ENCODE peak calls at places on chromosomes 6 and 20, in four cellular contexts. K is HepG2, D is HCT116, T is SK-N-SH. Y is an unnamed sample.

GRCh38 chr6:107618672-107619071 is 128.8 kb downstream of the SOBP start:
- DNase-seq in K (no peak), D (no peak), T (no peak), Y (no peak)

GRCh38 chr6:139029470-139030210 is 1.1 kb downstream of the ABRACL start:
- DNase-seq in K (no peak), D (no peak), T (no peak), Y (peak)

GRCh38 chr6:8064638-8065518 is 689 bp upstream of the BLOC1S5 start:
- DNase-seq in K (peak), D (no peak), T (no peak), Y (no peak)

GRCh38 chr6:53464942-53465460 is 79.9 kb downstream of the GCLC start:
- DNase-seq in K (no peak), D (no peak), T (no peak), Y (peak)

GRCh38 chr6:44072959-44073611 is 54.2 kb downstream of the MRPL14 start:
- DNase-seq in K (peak), D (no peak), T (peak), Y (peak)

GRCh38 chr6:56370591-56371198 is 123.3 kb upstream of the COL21A1 start:
- DNase-seq in K (peak), D (no peak), T (peak), Y (peak)

GRCh38 chr20:23548408-23548807 is 19.9 kb downstream of the CST9L start:
- DNase-seq in K (no peak), D (no peak), T (no peak), Y (no peak)

GRCh38 chr6:75084872-75085381 is 120.9 kb downstream of the COL12A1 start:
- DNase-seq in K (peak), D (no peak), T (no peak), Y (no peak)

GRCh38 chr6:15365273-15365687 is 119.4 kb downstream of the JARID2 start:
- DNase-seq in K (no peak), D (no peak), T (peak), Y (no peak)

GRCh38 chr20:24095753-24096152 is 107.2 kb upstream of the GGTLC1 start:
- DNase-seq in K (no peak), D (no peak), T (no peak), Y (no peak)

GRCh38 chr6:14542670-14543366 is 425.2 kb downstream of the CD83 start:
- DNase-seq in K (no peak), D (peak), T (no peak), Y (no peak)

GRCh38 chr6:68159433-68159832 is 475.6 kb upstream of the ADGRB3 start:
- DNase-seq in K (no peak), D (no peak), T (no peak), Y (no peak)

GRCh38 chr6:47238456-47238995 is 71.2 kb downstream of the TNFRSF21 start:
- DNase-seq in K (no peak), D (no peak), T (no peak), Y (no peak)

GRCh38 chr6:26107935-26108334 is 20.7 kb downstream of the HFE start:
- DNase-seq in K (no peak), D (no peak), T (no peak), Y (no peak)

GRCh38 chr6:26104457-26105108 is 17.4 kb downstream of the HFE start:
- DNase-seq in K (peak), D (peak), T (no peak), Y (no peak)

GRCh38 chr6:26105109-26105730 is 18.0 kb downstream of the HFE start:
- DNase-seq in K (no peak), D (no peak), T (no peak), Y (no peak)

GRCh38 chr6:26103770-26104456 is 16.7 kb downstream of the HFE start:
- DNase-seq in K (peak), D (peak), T (peak), Y (peak)

DNA sequence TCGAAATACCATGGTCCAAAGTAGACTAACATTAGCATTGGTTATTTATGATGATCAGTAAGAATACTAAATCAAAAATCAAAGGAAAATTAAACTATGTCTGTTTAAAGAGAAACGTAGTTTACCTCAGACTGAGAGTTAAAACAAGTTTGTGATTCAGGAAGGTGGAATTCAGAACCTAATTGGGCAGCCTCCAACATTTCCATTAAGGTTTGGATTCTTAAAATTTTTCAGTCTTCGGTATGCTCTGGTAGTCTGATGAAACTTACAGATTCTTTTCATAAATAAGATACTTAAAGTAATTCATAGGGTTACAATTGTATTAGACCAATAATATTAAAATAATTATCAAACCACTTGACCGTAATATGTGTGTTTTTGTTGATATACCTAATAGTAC is 18.6 kb downstream of the HFE start:
- DNase-seq in K (no peak), D (no peak), T (no peak), Y (no peak)
- TF ChIP-seq JUND in K (no peak), D (no peak), T (peak), Y (no peak)

GRCh38 chr20:43238833-43239232 is 49.1 kb upstream of the PTPRT start:
- DNase-seq in K (no peak), D (peak), T (peak), Y (peak)
- TF ChIP-seq JUND in K (no peak), D (no peak), T (no peak), Y (no peak)

GRCh38 chr20:34825530-34826362 is at the start of gene NCOA6:
- DNase-seq in K (peak), D (peak), T (peak), Y (peak)
- TF ChIP-seq JUND in K (no peak), D (no peak), T (no peak), Y (no peak)

GRCh38 chr6:72554203-72554564 is 67.7 kb upstream of the KCNQ5 start:
- DNase-seq in K (no peak), D (no peak), T (no peak), Y (no peak)
- TF ChIP-seq JUND in K (no peak), D (no peak), T (peak), Y (no peak)

DNA sequence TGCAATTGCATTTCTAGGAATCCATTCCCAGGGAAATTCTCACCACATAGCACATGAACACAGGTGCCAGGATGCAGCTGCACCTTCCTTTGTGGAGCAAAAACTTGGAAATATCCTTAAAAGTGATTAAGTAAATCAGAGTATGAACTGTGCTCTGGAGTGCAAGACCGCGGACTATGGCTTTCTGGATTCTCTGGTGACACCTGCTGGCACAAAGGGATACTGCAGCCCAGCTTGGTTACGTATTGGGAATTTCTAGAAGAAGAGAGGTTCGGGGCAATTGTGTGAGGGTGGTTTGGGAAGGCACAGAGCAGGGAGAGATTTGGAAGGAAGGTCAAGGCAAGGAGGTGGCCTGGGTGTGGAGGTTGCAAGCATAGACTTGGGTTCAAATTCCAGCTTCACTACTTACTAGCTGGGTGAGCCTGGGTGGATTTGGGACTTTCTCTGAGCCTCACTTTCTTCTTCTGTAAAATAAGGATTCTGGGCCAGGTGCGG is 15.9 kb upstream of the PEDS1 start:
- DNase-seq in K (peak), D (no peak), T (peak), Y (peak)
- TF ChIP-seq JUND in K (no peak), D (no peak), T (no peak), Y (no peak)

GRCh38 chr6:45929421-45930361 is 86.0 kb downstream of the CLIC5 start:
- DNase-seq in K (no peak), D (no peak), T (no peak), Y (no peak)
- TF ChIP-seq JUND in K (no peak), D (no peak), T (no peak), Y (no peak)

GRCh38 chr20:50395258-50395729 is 114.9 kb upstream of the PTPN1 start:
- DNase-seq in K (no peak), D (no peak), T (no peak), Y (peak)

GRCh38 chr20:50393242-50393641 is 116.9 kb upstream of the PTPN1 start:
- DNase-seq in K (no peak), D (no peak), T (no peak), Y (no peak)

GRCh38 chr20:50393990-50394561 is 116.1 kb upstream of the PTPN1 start:
- DNase-seq in K (no peak), D (no peak), T (no peak), Y (no peak)

GRCh38 chr20:50395914-50396488 is 114.2 kb upstream of the PTPN1 start:
- DNase-seq in K (no peak), D (no peak), T (no peak), Y (no peak)

GRCh38 chr20:50394569-50394968 is 115.6 kb upstream of the PTPN1 start:
- DNase-seq in K (no peak), D (no peak), T (no peak), Y (no peak)
- TF ChIP-seq JUND in K (no peak), D (no peak), T (no peak), Y (no peak)